ENCODE peak calls at places on chromosomes 13 and 19, in ten cellular contexts. K is HL-60, S is stomach, R is H1, N is HCT116, M is GM23338, X is K562, Z is transverse colon, O is sigmoid colon, P is upper lobe of left lung. G is an unnamed sample.

GRCh38 chr13:109684836-109685602 is 101.4 kb downstream of the IRS2 start:
- DNase-seq in K (no peak), S (peak; percentile 72), R (no peak), N (no peak), M (no peak), X (no peak), Z (peak; percentile 74), O (no peak), P (no peak), G (peak; percentile 36)

GRCh38 chr13:80814541-80814940 is 473.6 kb upstream of the SPRY2 start:
- DNase-seq in K (no peak), S (no peak), R (no peak), N (no peak), M (no peak), X (no peak), Z (no peak), O (no peak), P (no peak), G (no peak)

GRCh38 chr13:33509642-33510229 is 224.2 kb upstream of the STARD13 start:
- DNase-seq in K (peak; percentile 15), S (peak; percentile 41), R (no peak), N (no peak), M (no peak), X (no peak), Z (no peak), O (peak; percentile 81), P (peak; percentile 57), G (peak; percentile 18)

GRCh38 chr19:30551271-30551670 is 179.1 kb downstream of the ZNF536 start:
- DNase-seq in K (no peak), S (no peak), R (no peak), N (no peak), M (no peak), X (no peak), Z (no peak), O (no peak), P (no peak), G (no peak)

GRCh38 chr13:44211286-44211685 is 162.3 kb upstream of the SERP2 start:
- DNase-seq in K (no peak), S (no peak), R (no peak), N (no peak), M (no peak), X (no peak), Z (no peak), O (no peak), P (no peak), G (no peak)

GRCh38 chr13:109874921-109875454 is 88.6 kb upstream of the IRS2 start:
- DNase-seq in K (no peak), S (no peak), R (no peak), N (no peak), M (no peak), X (no peak), Z (no peak), O (no peak), P (no peak), G (no peak)

GRCh38 chr19:12194827-12195500 is 32.1 kb downstream of the ZNF136 start:
- DNase-seq in K (no peak), S (peak; percentile 90), R (no peak), N (no peak), M (peak; percentile 95), X (no peak), Z (peak; percentile 79), O (peak; percentile 94), P (peak; percentile 91), G (peak; percentile 90)

GRCh38 chr19:29531458-29532025 is 5.7 kb downstream of the VSTM2B start:
- DNase-seq in K (no peak), S (no peak), R (no peak), N (no peak), M (no peak), X (no peak), Z (no peak), O (peak; percentile 34), P (peak; percentile 14), G (no peak)

GRCh38 chr13:31957772-31958171 is 73.8 kb upstream of the FRY start:
- DNase-seq in K (no peak), S (no peak), R (no peak), N (no peak), M (no peak), X (no peak), Z (no peak), O (no peak), P (no peak), G (no peak)

GRCh38 chr19:32675720-32676185 is at the start of gene RGS9BP:
- DNase-seq in K (peak; percentile 54), S (peak; percentile 83), R (no peak), N (no peak), M (peak; percentile 64), X (peak; percentile 71), Z (peak; percentile 87), O (peak; percentile 94), P (peak; percentile 85), G (peak; percentile 70)

GRCh38 chr19:42325896-42326771 is 699 bp downstream of the MEGF8 start:
- DNase-seq in K (no peak), S (peak; percentile 28), R (no peak), N (no peak), M (peak; percentile 60), X (peak; percentile 36), Z (no peak), O (no peak), P (no peak), G (no peak)

GRCh38 chr13:46124531-46124966 is 19.7 kb upstream of the CPB2 start:
- DNase-seq in K (no peak), S (no peak), R (no peak), N (no peak), M (no peak), X (no peak), Z (no peak), O (no peak), P (peak; percentile 39), G (no peak)

GRCh38 chr13:94722596-94722995 is 10.3 kb upstream of the SOX21 start:
- DNase-seq in K (no peak), S (no peak), R (no peak), N (no peak), M (no peak), X (no peak), Z (no peak), O (no peak), P (no peak), G (no peak)

GRCh38 chr19:3519126-3519525 is 13.0 kb downstream of the FZR1 start:
- DNase-seq in K (no peak), S (no peak), R (no peak), N (no peak), M (no peak), X (no peak), Z (no peak), O (no peak), P (no peak), G (no peak)
- TF ChIP-seq POLR2AphosphoS5 in K (no peak), S (no peak), R (no peak), N (no peak), M (no peak), X (no peak), Z (no peak), O (no peak), P (no peak), G (no peak)

GRCh38 chr19:1355258-1355973 is 28.3 kb upstream of the NDUFS7 start:
- DNase-seq in K (no peak), S (no peak), R (no peak), N (no peak), M (no peak), X (peak; percentile 44), Z (no peak), O (no peak), P (peak; percentile 30), G (no peak)

GRCh38 chr19:1357695-1358094 is 26.0 kb upstream of the NDUFS7 start:
- DNase-seq in K (no peak), S (no peak), R (peak; percentile 36), N (no peak), M (peak; percentile 75), X (no peak), Z (no peak), O (no peak), P (no peak), G (no peak)

GRCh38 chr19:1353144-1353543 is 30.6 kb upstream of the NDUFS7 start:
- DNase-seq in K (no peak), S (no peak), R (no peak), N (no peak), M (no peak), X (no peak), Z (no peak), O (no peak), P (no peak), G (no peak)

GRCh38 chr19:1355974-1356865 is 27.5 kb upstream of the NDUFS7 start:
- DNase-seq in K (no peak), S (no peak), R (no peak), N (no peak), M (no peak), X (no peak), Z (peak; percentile 43), O (no peak), P (no peak), G (peak; percentile 38)

GRCh38 chr19:1354496-1355257 is 29.0 kb upstream of the NDUFS7 start:
- DNase-seq in K (peak; percentile 78), S (peak; percentile 93), R (peak; percentile 82), N (peak; percentile 60), M (peak; percentile 91), X (peak; percentile 94), Z (peak; percentile 93), O (peak; percentile 95), P (peak; percentile 93), G (peak; percentile 88)
- TF ChIP-seq CTCF in K (no peak), S (no peak), R (no peak), N (no peak), M (no peak), X (no peak), Z (no peak), O (no peak), P (no peak), G (no peak)

GRCh38 chr19:38684078-38684861 is 36.8 kb downstream of the ACTN4 start:
- DNase-seq in K (peak; percentile 86), S (peak; percentile 64), R (no peak), N (peak; percentile 93), M (no peak), X (peak; percentile 66), Z (peak; percentile 87), O (peak; percentile 91), P (peak; percentile 84), G (peak; percentile 65)

GRCh38 chr19:38684862-38685665 is 37.6 kb downstream of the ACTN4 start:
- DNase-seq in K (no peak), S (no peak), R (no peak), N (no peak), M (no peak), X (no peak), Z (no peak), O (no peak), P (no peak), G (no peak)

GRCh38 chr19:38687837-38688378 is 40.5 kb downstream of the ACTN4 start:
- DNase-seq in K (no peak), S (no peak), R (no peak), N (no peak), M (no peak), X (no peak), Z (no peak), O (no peak), P (no peak), G (no peak)

GRCh38 chr19:38685666-38686529 is 38.4 kb downstream of the ACTN4 start:
- DNase-seq in K (no peak), S (no peak), R (no peak), N (peak; percentile 28), M (peak; percentile 80), X (peak; percentile 57), Z (no peak), O (no peak), P (no peak), G (no peak)

GRCh38 chr19:38686530-38686888 is 39.1 kb downstream of the ACTN4 start:
- DNase-seq in K (no peak), S (no peak), R (no peak), N (no peak), M (no peak), X (peak; percentile 47), Z (peak; percentile 37), O (no peak), P (no peak), G (no peak)
- TF ChIP-seq POLR2AphosphoS5 in K (no peak), S (no peak), R (no peak), N (no peak), M (no peak), X (no peak), Z (no peak), O (no peak), P (no peak), G (no peak)

GRCh38 chr19:50794778-50795664 is 4.8 kb downstream of the ACP4 start:
- DNase-seq in K (peak; percentile 65), S (no peak), R (no peak), N (no peak), M (peak; percentile 67), X (peak; percentile 56), Z (no peak), O (no peak), P (no peak), G (no peak)
- TF ChIP-seq CTCF in K (peak; percentile 9), S (no peak), R (peak; percentile 72), N (peak; percentile 78), M (peak; percentile 44), X (peak; percentile 30), Z (no peak), O (no peak), P (no peak), G (peak; percentile 19)

G was measured in prostate gland.